ENCODE peak calls at places on chromosomes 6 and 20, in four cellular contexts. A is NCI-H2081 treated with DMSO at 0.1 percent for 48 hours, I is NCI-H1417, O is GM03348. Z is an unnamed sample.

GRCh38 chr6:25010166-25010565 is 74.4 kb upstream of the RIPOR2 start:
- DNase-seq in I (no peak), O (no peak), A (no peak), Z (no peak)

GRCh38 chr20:22675337-22675736 is 91.0 kb upstream of the FOXA2 start:
- DNase-seq in A (no peak), I (no peak), O (no peak), Z (no peak)

GRCh38 chr6:47665112-47665511 is 33.3 kb upstream of the ADGRF4 start:
- DNase-seq in O (no peak), I (no peak), A (no peak), Z (no peak)

GRCh38 chr6:117624869-117625481 is 22.7 kb upstream of the GOPC start:
- DNase-seq in I (peak; percentile 24), A (no peak), O (no peak), Z (no peak)

GRCh38 chr20:19726126-19726525 is 31.9 kb upstream of the RIN2 start:
- DNase-seq in O (peak; percentile 48), A (no peak), I (no peak), Z (no peak)

GRCh38 chr6:40877362-40877761 is 161.7 kb downstream of the UNC5CL start:
- DNase-seq in I (no peak), O (no peak), A (no peak), Z (no peak)

GRCh38 chr6:134295953-134296553 is 21.9 kb downstream of the SGK1 start:
- DNase-seq in O (peak; percentile 91), A (no peak), I (no peak), Z (no peak)

GRCh38 chr20:36573798-36574277 is 441 bp downstream of the TGIF2 start:
- DNase-seq in I (no peak), O (peak; percentile 58), A (no peak), Z (peak; percentile 38)

GRCh38 chr6:52876056-52876787 is 33.3 kb downstream of the GSTA3 start:
- DNase-seq in O (no peak), I (no peak), A (no peak), Z (no peak)

Z was measured in activated CD8-positive, alpha-beta T cell treated with anti-CD3 and anti-CD28 coated beads, Interleukin-2, amount 10 ng/mL, durations not matched to agents 7 days and 5 days.